ENCODE peak calls at places on chromosomes 13 and 19, in ten cellular contexts. R is cardiac muscle cell; Y is heart left ventricle; D is erythroblast; A is heart right ventricle; X is stimulated activated CD8-positive, alpha-beta memory T cell treated with anti-CD3 and anti-CD28 coated beads, Interleukin-7, amount 100 ng/mL, for 1 hour; C is occipital lobe; F is memory B cell; S is activated effector memory CD4-positive, alpha-beta T cell treated with anti-CD3 and anti-CD28 coated beads, Interleukin-2, amount 50 U/mL, for 16 hours; H is mucosa of descending colon. P is an unnamed sample.

GRCh38 chr19:34154401-34154800 is 17.9 kb upstream of the LSM14A start:
- DNase-seq in C (no peak), H (no peak), X (no peak), A (no peak), S (no peak), R (no peak), D (no peak), Y (no peak), F (no peak), P (no peak)

GRCh38 chr19:3068071-3068470 is 5.8 kb upstream of the TLE5 start:
- DNase-seq in S (no peak), X (no peak), R (no peak), A (no peak), Y (no peak), F (no peak), H (no peak), C (no peak), D (no peak), P (no peak)

GRCh38 chr13:61138857-61139256 is 276.8 kb downstream of the PCDH20 start:
- DNase-seq in Y (no peak), F (no peak), H (no peak), R (no peak), D (no peak), X (no peak), S (no peak), C (no peak), A (no peak), P (no peak)

GRCh38 chr13:46648166-46648607 is 95.2 kb downstream of the LRCH1 start:
- DNase-seq in F (peak; percentile 25), R (no peak), H (peak; percentile 69), C (no peak), S (no peak), Y (no peak), D (peak; percentile 28), X (no peak), A (no peak), P (peak; percentile 74)

GRCh38 chr13:104773775-104774174 is 1707.6 kb upstream of the SLC10A2 start:
- DNase-seq in A (no peak), R (peak; percentile 70), H (no peak), Y (no peak), S (no peak), X (no peak), D (peak; percentile 17), F (no peak), C (no peak), P (peak; percentile 51)

GRCh38 chr13:76812971-76813691 is 73.1 kb downstream of the KCTD12 start:
- DNase-seq in A (peak; percentile 77), X (no peak), H (no peak), D (no peak), S (no peak), R (peak; percentile 45), C (no peak), F (no peak), Y (no peak), P (no peak)

GRCh38 chr13:112869202-112870061 is 99.6 kb upstream of the MCF2L start:
- DNase-seq in A (no peak), C (no peak), D (no peak), R (no peak), F (no peak), H (no peak), S (peak; percentile 50), Y (no peak), X (no peak), P (no peak)

GRCh38 chr19:15091918-15092753 is 10.1 kb downstream of the OR1I1 start:
- DNase-seq in C (no peak), A (peak; percentile 70), X (peak; percentile 8), S (no peak), R (peak; percentile 81), H (peak; percentile 81), F (peak; percentile 48), Y (no peak), D (peak; percentile 69), P (peak; percentile 81)

GRCh38 chr13:71828117-71828516 is 38.9 kb downstream of the DACH1 start:
- DNase-seq in C (no peak), H (no peak), X (no peak), D (peak; percentile 6), R (no peak), S (no peak), F (no peak), Y (no peak), A (no peak), P (no peak)

GRCh38 chr19:9345005-9345404 is 17.8 kb upstream of the ZNF177 start:
- DNase-seq in C (no peak), H (no peak), R (no peak), X (no peak), S (no peak), F (no peak), D (no peak), A (no peak), Y (no peak), P (no peak)

GRCh38 chr19:4140237-4140711 is 13.2 kb upstream of the CREB3L3 start:
- DNase-seq in S (peak; percentile 67), C (no peak), D (peak; percentile 72), X (no peak), H (peak; percentile 58), A (no peak), Y (no peak), F (peak; percentile 34), R (peak; percentile 74), P (peak; percentile 75)

GRCh38 chr13:77907653-77908341 is 10.8 kb downstream of the EDNRB start:
- DNase-seq in S (no peak), X (no peak), R (peak; percentile 62), D (no peak), F (no peak), H (no peak), A (peak; percentile 38), Y (no peak), C (no peak), P (no peak)

GRCh38 chr19:13794388-13794751 is 873 bp upstream of the ZSWIM4 start:
- DNase-seq in F (no peak), H (peak; percentile 80), Y (peak; percentile 88), A (peak; percentile 86), R (peak; percentile 99), X (no peak), S (no peak), D (peak; percentile 56), C (no peak), P (peak; percentile 53)

P was measured in A673.